ENCODE peak calls at places on chromosomes 1 and 21, in five cellular contexts. F is HL-60, D is stomach, G is prostate gland, E is suprapubic skin. Q is an unnamed sample.

GRCh38 chr1:8472668-8473067 is 154.8 kb downstream of the SLC45A1 start:
- DNase-seq in F (no peak), D (no peak), G (no peak), E (no peak), Q (no peak)

GRCh38 chr1:27555700-27556424 is 48.1 kb downstream of the AHDC1 start:
- DNase-seq in F (peak), D (no peak), G (no peak), E (no peak), Q (no peak)

GRCh38 chr1:145784409-145784808 is 39.5 kb downstream of the RNF115 start:
- DNase-seq in F (no peak), D (no peak), G (no peak), E (no peak), Q (no peak)

GRCh38 chr1:150981805-150982712 is at the start of gene ANXA9:
- DNase-seq in F (no peak), D (peak), G (no peak), E (no peak), Q (no peak)

GRCh38 chr1:2279210-2279639 is 51.1 kb downstream of the SKI start:
- DNase-seq in F (no peak), D (no peak), G (no peak), E (no peak), Q (peak)

GRCh38 chr1:219676012-219676770 is 63.3 kb upstream of the ZC3H11B start:
- DNase-seq in F (no peak), D (no peak), G (no peak), E (no peak), Q (no peak)

GRCh38 chr1:9258629-9259028 is 24.1 kb downstream of the H6PD start:
- DNase-seq in F (no peak), D (no peak), G (no peak), E (no peak), Q (no peak)

GRCh38 chr1:44862829-44863406 is 19.9 kb upstream of the PTCH2 start:
- DNase-seq in F (no peak), D (no peak), G (no peak), E (no peak), Q (no peak)

GRCh38 chr1:235809949-235810348 is 56.8 kb downstream of the LYST start:
- DNase-seq in F (no peak), D (no peak), G (no peak), E (no peak), Q (no peak)

GRCh38 chr1:199422206-199422605 is 605.3 kb upstream of the NR5A2 start:
- DNase-seq in F (no peak), D (peak), G (no peak), E (no peak), Q (peak)

GRCh38 chr1:82775402-82776000 is 974.8 kb downstream of the ADGRL2 start:
- DNase-seq in F (no peak), D (no peak), G (no peak), E (no peak), Q (peak)

GRCh38 chr1:77100870-77101269 is 118.4 kb downstream of the PIGK start:
- DNase-seq in F (no peak), D (no peak), G (no peak), E (no peak), Q (no peak)

DNA sequence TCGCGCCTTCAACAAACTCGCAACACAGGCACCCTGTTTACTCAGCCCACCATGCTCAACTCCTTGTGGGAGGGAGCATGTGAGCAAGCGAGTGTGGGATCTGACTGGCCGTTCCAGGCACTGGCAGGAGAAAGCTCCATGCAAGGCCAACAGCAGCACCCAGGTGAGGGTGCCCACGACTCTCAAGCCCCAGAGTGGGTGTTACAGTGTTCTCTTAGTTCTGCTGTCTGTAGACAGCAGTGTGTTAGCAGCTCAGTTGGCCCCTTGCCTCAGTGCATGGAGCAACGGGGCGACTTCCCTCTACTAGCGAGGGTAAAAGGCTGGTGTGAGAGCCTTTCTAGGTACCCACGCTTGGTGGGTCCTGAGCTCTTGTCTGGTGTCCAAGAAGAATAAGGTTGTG is 114.6 kb downstream of the PIGK start:
- DNase-seq in F (no peak), D (no peak), G (no peak), E (no peak), Q (no peak)
- TF ChIP-seq POLR2AphosphoS5 in F (no peak), D (no peak), G (no peak), E (no peak), Q (no peak)

GRCh38 chr1:233868461-233868860 is 36.0 kb upstream of the SLC35F3 start:
- DNase-seq in F (peak), D (no peak), G (no peak), E (no peak), Q (no peak)
- TF ChIP-seq POLR2AphosphoS5 in F (no peak), D (no peak), G (no peak), E (no peak), Q (no peak)

DNA sequence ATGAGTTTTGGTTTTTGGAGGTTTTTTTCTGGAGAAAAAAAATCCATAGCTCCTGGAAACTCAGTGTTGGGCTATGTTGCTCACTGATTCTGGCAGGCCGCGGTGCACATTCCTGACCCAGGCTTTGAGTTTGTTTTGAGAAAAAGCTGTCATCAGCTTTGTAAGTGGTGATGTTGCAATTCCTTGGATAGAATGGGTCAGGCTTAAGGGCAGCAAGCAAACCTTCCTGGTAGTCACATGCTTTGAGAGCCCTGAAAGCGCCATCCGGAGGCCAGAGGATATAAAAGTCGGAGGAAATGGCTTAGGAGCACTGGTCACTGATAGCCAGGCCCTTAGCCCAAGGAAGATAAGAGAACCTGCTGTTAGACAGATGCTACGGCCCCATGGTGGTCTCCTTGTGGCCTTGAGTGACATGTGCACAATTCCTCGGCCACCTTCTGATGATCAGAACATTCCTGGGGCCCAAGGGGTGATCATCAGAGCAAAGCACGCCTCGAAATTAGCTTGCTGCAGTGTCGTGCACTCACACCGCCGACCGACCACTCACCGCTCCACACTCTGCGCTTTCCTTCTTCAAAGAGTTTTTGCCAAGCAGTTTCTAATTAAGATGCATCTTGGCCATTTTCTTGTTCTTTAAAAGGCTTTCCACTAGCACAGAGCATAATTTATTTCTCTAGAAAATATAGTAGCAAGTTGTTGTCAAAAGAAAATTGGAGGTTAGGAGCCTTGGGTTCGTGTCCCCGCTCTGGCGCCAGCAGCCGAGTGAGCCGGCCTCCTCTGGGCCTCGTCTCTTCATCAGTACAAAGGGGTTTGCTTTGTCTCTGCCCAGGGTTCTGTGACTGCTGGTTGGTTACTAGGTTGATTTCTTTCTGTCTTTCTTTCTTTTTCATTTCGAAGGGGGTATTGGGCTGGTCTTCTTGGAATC is 78.7 kb downstream of the MAN1C1 start:
- DNase-seq in F (peak), D (peak), G (peak), E (peak), Q (peak)
- TF ChIP-seq POLR2AphosphoS5 in F (no peak), D (peak), G (peak), E (peak), Q (no peak)

DNA sequence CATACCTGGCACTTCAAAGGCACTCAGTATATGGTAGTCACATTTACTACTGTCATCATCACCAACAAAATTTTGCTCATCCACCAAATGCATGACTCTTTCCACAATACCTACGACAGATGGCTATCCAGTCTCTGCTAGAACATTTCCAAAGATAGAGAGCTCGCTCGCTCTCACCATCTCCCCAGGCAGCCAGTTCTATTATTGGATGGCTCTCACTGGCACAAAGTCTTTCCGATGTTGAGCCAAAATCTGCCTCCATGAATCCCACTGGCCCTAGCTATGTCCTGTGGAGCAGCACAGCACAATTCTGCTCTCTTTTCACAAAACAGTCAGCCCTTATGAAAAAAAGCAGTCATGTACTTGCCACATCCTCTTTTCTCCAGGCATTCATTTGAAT is 102.1 kb downstream of the DAB1 start:
- DNase-seq in F (no peak), D (no peak), G (no peak), E (no peak), Q (no peak)
- TF ChIP-seq POLR2AphosphoS5 in F (no peak), D (no peak), G (no peak), E (no peak), Q (no peak)

GRCh38 chr21:46322351-46323226 is 1.1 kb downstream of the C21orf58 start:
- DNase-seq in F (no peak), D (no peak), G (no peak), E (no peak), Q (peak)
- TF ChIP-seq POLR2AphosphoS5 in F (no peak), D (no peak), G (no peak), E (no peak), Q (no peak)

GRCh38 chr1:241362350-241362749 is 5.3 kb upstream of the RGS7 start:
- DNase-seq in F (no peak), D (no peak), G (no peak), E (no peak), Q (no peak)

GRCh38 chr1:241355311-241356010 is 1.5 kb downstream of the RGS7 start:
- DNase-seq in F (no peak), D (no peak), G (no peak), E (no peak), Q (no peak)

GRCh38 chr1:241356519-241357365 is at the start of gene RGS7:
- DNase-seq in F (no peak), D (peak), G (peak), E (no peak), Q (peak)

GRCh38 chr1:241356187-241356518 is 852 bp downstream of the RGS7 start:
- DNase-seq in F (no peak), D (no peak), G (no peak), E (no peak), Q (no peak)

GRCh38 chr1:241357366-241358305 is 631 bp upstream of the RGS7 start:
- DNase-seq in F (no peak), D (no peak), G (no peak), E (no peak), Q (peak)
- TF ChIP-seq POLR2AphosphoS5 in F (no peak), D (no peak), G (no peak), E (no peak), Q (no peak)

DNA sequence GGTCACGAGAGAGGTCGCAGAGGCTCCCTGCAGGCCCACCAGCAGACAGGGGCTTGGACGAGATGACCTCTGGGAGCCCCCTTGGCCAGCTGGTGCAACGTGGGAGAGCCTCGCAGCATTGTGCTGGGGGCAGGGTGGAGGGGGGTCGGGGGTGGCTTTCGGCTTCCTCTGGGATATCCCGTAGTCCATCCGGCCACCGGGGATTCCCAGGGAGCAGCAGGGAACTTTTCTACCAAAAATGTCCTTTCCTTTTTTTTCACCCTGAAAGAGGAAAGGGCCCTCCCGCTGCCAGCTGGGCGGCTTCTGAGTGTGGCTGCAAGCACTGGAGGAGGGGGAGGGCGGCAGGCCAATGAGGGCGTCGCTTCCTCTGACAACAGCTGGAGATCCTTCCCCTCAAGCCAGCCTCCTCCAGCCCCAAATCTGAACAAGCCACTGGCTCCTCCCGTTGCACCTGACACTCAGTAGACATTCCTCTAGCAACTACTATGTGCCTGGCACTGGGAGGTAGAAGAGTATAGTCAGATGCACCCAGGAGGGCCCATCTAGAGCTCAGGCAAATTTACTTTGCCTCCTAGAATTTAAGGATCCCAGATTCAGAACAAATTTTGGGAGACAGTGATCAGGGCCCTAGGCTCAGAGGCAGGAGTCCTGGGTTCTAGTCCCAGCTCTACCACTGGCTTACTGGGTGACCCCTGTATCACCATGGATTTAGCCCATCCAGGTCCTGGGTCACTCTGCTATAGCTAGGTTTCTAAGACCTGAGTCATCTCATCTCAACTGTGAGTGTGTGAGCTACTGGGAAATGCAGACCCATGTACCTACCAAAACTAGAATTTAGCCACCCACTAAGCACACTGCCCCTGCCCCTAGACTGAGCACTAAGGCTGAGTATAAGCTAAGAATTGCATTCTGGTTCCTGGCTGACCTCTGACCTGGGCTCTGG is 2.7 kb downstream of the MOB3C start:
- DNase-seq in F (peak), D (peak), G (peak), E (peak), Q (peak)
- TF ChIP-seq POLR2AphosphoS5 in F (no peak), D (peak), G (peak), E (no peak), Q (no peak)

GRCh38 chr21:23531444-23531843 is 2075.8 kb downstream of the MRPL39 start:
- DNase-seq in F (no peak), D (no peak), G (no peak), E (no peak), Q (no peak)

DNA sequence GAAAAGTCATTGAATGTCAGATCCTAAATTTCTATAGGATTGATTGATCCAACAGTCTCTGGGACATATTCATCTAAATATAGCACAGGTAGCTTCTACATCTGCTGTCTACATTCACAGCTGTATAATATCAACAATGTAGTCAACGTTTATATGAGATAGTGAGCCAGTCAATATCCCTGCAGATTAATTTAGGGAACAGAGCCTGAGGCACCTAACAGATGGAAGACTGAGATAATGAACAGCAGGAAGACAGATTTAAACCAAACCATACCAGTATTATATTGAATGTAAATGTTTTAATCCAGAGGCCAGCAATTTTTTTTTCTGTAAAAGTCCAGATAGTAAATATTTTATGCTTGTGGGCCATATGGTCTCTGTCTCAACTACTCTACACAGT is 2072.4 kb downstream of the MRPL39 start:
- DNase-seq in F (no peak), D (no peak), G (no peak), E (no peak), Q (no peak)
- TF ChIP-seq POLR2AphosphoS5 in F (no peak), D (no peak), G (no peak), E (no peak), Q (no peak)

DNA sequence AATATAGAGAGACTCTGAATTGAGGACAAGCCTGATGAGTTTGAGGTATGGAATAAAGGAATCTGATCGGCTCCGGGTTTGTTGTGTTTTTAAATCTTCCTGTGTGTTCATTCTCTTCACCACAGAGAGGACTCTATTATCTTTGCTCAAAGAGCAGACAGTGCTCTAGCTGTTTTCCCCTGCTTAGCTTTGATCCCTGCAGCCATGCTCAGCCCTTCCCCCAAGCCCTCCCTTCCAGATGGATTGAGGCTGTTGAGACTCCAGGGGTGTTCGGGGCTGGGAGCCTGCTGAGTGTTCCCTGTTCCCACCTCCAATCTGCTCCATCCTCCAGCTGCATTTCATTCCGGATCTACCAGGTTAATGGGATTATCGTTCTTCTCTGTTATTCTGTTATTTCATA is 74.2 kb upstream of the CXADR start:
- DNase-seq in F (no peak), D (no peak), G (no peak), E (no peak), Q (no peak)
- TF ChIP-seq POLR2AphosphoS5 in F (no peak), D (no peak), G (no peak), E (no peak), Q (no peak)